ENCODE peak calls at places on chromosomes 16 and 17, in seven cellular contexts. A is esophagus muscularis mucosa; Y is CD4-positive, alpha-beta T cell; P is pancreas; C is MM.1S; J is mesenchymal stem cell; G is cardiac muscle cell. Z is an unnamed sample. For H3K27me3, the result is how much of the 10 kb centered on the place peaks cover.

GRCh38 chr17:14321476-14321949 is 20.6 kb downstream of the HS3ST3B1 start:
- DNase-seq in P (no peak), Y (no peak), J (peak), A (no peak), G (no peak), C (no peak), Z (no peak)

GRCh38 chr16:30667361-30667905 is 9.2 kb downstream of the FBRS start:
- DNase-seq in G (no peak), C (no peak), P (no peak), A (no peak), Y (no peak), J (no peak), Z (no peak)

GRCh38 chr17:81094744-81095607 is 60.0 kb downstream of the BAIAP2 start:
- DNase-seq in A (peak), G (peak), C (no peak), P (peak), Y (peak), J (peak), Z (peak)

GRCh38 chr17:9290226-9290613 is 268.9 kb downstream of the NTN1 start:
- DNase-seq in A (no peak), J (no peak), G (no peak), C (no peak), Y (no peak), P (no peak), Z (no peak)

GRCh38 chr16:88726981-88727380 is 20.7 kb downstream of the CTU2 start:
- DNase-seq in J (no peak), P (no peak), A (no peak), Y (no peak), C (no peak), G (no peak), Z (no peak)

GRCh38 chr17:69047368-69048263 is 13.1 kb downstream of the ABCA9 start:
- DNase-seq in G (peak), A (no peak), C (no peak), P (peak), Y (no peak), J (peak), Z (peak)

GRCh38 chr17:80252871-80253270 is 7.8 kb upstream of the RNF213 start:
- DNase-seq in P (peak), J (no peak), C (peak), Y (peak), A (no peak), G (peak), Z (no peak)

GRCh38 chr17:12579245-12579644 is 86.4 kb upstream of the MYOCD start:
- DNase-seq in P (no peak), A (no peak), C (no peak), G (no peak), J (no peak), Y (no peak), Z (no peak)

GRCh38 chr17:8005951-8006730 is 3.7 kb downstream of the GUCY2D start:
- DNase-seq in P (no peak), J (no peak), Y (no peak), A (no peak), G (no peak), C (no peak), Z (no peak)

GRCh38 chr16:66924527-66925321 is 611 bp downstream of the RRAD start:
- DNase-seq in C (peak), G (no peak), J (peak), A (no peak), Y (no peak), P (peak), Z (no peak)

GRCh38 chr17:45405250-45406086 is 27.2 kb downstream of the ARHGAP27 start:
- DNase-seq in G (peak), P (peak), C (no peak), Y (no peak), J (peak), A (no peak), Z (no peak)

GRCh38 chr17:66652840-66653507 is 181.9 kb upstream of the CACNG5 start:
- DNase-seq in A (no peak), P (no peak), G (no peak), C (no peak), Y (no peak), J (peak), Z (no peak)

GRCh38 chr16:35148748-35149147 is 1689.3 kb downstream of the TP53TG3F start:
- DNase-seq in P (no peak), Y (no peak), G (no peak), A (no peak), C (no peak), J (no peak), Z (no peak)

GRCh38 chr16:24977673-24978065 is 37.5 kb downstream of the ARHGAP17 start:
- DNase-seq in P (no peak), Y (no peak), J (peak), G (peak), C (no peak), A (no peak), Z (no peak)

GRCh38 chr16:84239186-84239790 is 524 bp downstream of the KCNG4 start:
- DNase-seq in A (no peak), P (no peak), C (no peak), J (no peak), Y (no peak), G (peak), Z (no peak)

GRCh38 chr17:51618485-51618884 is 358.1 kb downstream of the UTP18 start:
- DNase-seq in P (no peak), J (no peak), A (no peak), C (no peak), G (no peak), Y (no peak), Z (no peak)

GRCh38 chr17:49861150-49861884 is 13.4 kb upstream of the TAC4 start:
- DNase-seq in Y (peak), P (no peak), J (peak), A (no peak), C (peak), G (peak), Z (no peak)

GRCh38 chr17:37146578-37147119 is 197.9 kb downstream of the AATF start:
- DNase-seq in P (no peak), A (no peak), C (no peak), Y (no peak), J (no peak), G (no peak), Z (no peak)

GRCh38 chr16:57284206-57284951 is at the start of gene PLLP:
- DNase-seq in A (no peak), Y (peak), G (peak), J (peak), C (no peak), P (peak), Z (no peak)

GRCh38 chr17:75109047-75109406 is 742 bp upstream of the ARMC7 start:
- DNase-seq in P (no peak), C (no peak), A (no peak), J (no peak), Y (no peak), G (no peak), Z (no peak)

GRCh38 chr17:65268832-65269231 is 131.7 kb downstream of the RGS9 start:
- DNase-seq in C (no peak), P (no peak), J (no peak), A (no peak), Y (no peak), G (no peak), Z (no peak)

GRCh38 chr17:27873746-27874145 is 19.4 kb downstream of the LYRM9 start:
- DNase-seq in G (no peak), J (no peak), P (no peak), A (no peak), Y (no peak), C (no peak), Z (no peak)

GRCh38 chr17:81416612-81417011 is 21.4 kb downstream of the BAHCC1 start:
- DNase-seq in G (no peak), A (no peak), Y (no peak), P (no peak), J (no peak), C (no peak), Z (no peak)

GRCh38 chr17:50483266-50483665 is 4.6 kb downstream of the RSAD1 start:
- DNase-seq in A (no peak), J (no peak), P (no peak), C (no peak), G (no peak), Y (no peak), Z (no peak)

GRCh38 chr17:15289285-15290185 is 24.4 kb upstream of the PMP22 start:
- DNase-seq in A (no peak), G (peak), P (no peak), Y (no peak), C (no peak), J (peak), Z (no peak)

GRCh38 chr17:49980703-49981197 is 11.8 kb downstream of the DLX4 start:
- DNase-seq in A (no peak), Y (no peak), G (no peak), P (no peak), J (no peak), C (no peak), Z (no peak)

GRCh38 chr17:50114849-50115357 is 15.1 kb downstream of the SAMD14 start:
- DNase-seq in J (peak), C (peak), Y (peak), A (no peak), G (peak), P (no peak), Z (no peak)

GRCh38 chr17:1039511-1040215 is 42.7 kb downstream of the TIMM22 start:
- DNase-seq in A (peak), C (no peak), J (no peak), G (peak), Y (no peak), P (no peak), Z (peak)

GRCh38 chr16:1890024-1890700 is 18.2 kb upstream of the MEIOB start:
- DNase-seq in P (peak), Y (no peak), A (no peak), G (no peak), J (no peak), C (no peak), Z (no peak)

GRCh38 chr16:24114876-24115275 is 141.3 kb upstream of the CACNG3 start:
- DNase-seq in A (no peak), Y (no peak), C (no peak), P (no peak), J (no peak), G (no peak), Z (no peak)

GRCh38 chr16:56275076-56275475 is 83.8 kb downstream of the GNAO1 start:
- DNase-seq in P (peak), G (no peak), A (no peak), Y (no peak), C (no peak), J (no peak), Z (no peak)

GRCh38 chr16:56279132-56279531 is 87.8 kb downstream of the GNAO1 start:
- DNase-seq in Y (peak), A (no peak), C (no peak), G (no peak), P (peak), J (no peak), Z (no peak)

GRCh38 chr16:56278196-56278855 is 87.0 kb downstream of the GNAO1 start:
- DNase-seq in P (peak), J (no peak), G (no peak), A (no peak), Y (no peak), C (no peak), Z (no peak)

GRCh38 chr16:56275801-56276200 is 84.5 kb downstream of the GNAO1 start:
- DNase-seq in Y (no peak), A (no peak), C (no peak), J (no peak), G (no peak), P (peak), Z (no peak)

DNA sequence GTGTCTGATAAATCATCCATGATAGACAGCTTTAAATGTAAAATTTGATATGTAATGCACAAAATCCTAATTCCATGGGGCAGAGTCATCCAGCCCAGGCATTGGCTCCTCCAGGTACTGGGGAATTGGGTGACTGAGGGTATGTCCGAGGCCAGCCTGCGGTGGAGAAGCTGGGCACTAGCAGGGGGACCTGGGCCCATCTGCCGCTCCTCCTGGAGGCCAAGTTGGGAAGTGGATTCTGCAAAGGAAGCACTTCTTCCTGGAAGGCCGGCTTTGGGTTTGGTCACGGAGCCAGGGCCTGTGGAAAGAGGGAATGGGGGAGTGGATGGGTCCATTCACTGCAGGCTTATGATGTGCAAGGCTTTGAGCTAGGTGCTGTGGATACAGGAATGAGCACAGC is 85.8 kb downstream of the GNAO1 start:
- DNase-seq in C (no peak), J (no peak), Y (no peak), P (peak), G (no peak), A (no peak), Z (no peak)
- H3K27ac ChIP-seq in C (no peak), J (no peak), Y (no peak), P (no peak), G (no peak), A (no peak), Z (peak)

GRCh38 chr16:5649762-5650445 is 552.3 kb upstream of the EEF2KMT start:
- DNase-seq in P (no peak), J (no peak), A (no peak), C (no peak), G (no peak), Y (no peak), Z (no peak)

GRCh38 chr16:5653041-5653440 is 555.4 kb upstream of the EEF2KMT start:
- DNase-seq in J (no peak), G (no peak), Y (no peak), A (no peak), C (no peak), P (no peak), Z (no peak)

GRCh38 chr16:5653789-5654188 is 556.2 kb upstream of the EEF2KMT start:
- DNase-seq in C (no peak), P (no peak), Y (no peak), G (no peak), J (no peak), A (no peak), Z (no peak)
- H3K27me3 ChIP-seq in C (under half), P (under half), Y (under half), G (under half), J (under half), A (under half), Z (under half)

GRCh38 chr16:11674001-11674817 is 6.0 kb downstream of the SNN start:
- DNase-seq in A (no peak), J (no peak), G (no peak), C (peak), Y (no peak), P (no peak), Z (no peak)

GRCh38 chr16:11674818-11675560 is 6.7 kb downstream of the SNN start:
- DNase-seq in G (peak), Y (no peak), J (peak), P (no peak), C (peak), A (no peak), Z (no peak)

GRCh38 chr16:11672206-11673090 is 4.2 kb downstream of the SNN start:
- DNase-seq in G (no peak), J (no peak), A (no peak), P (no peak), C (peak), Y (no peak), Z (no peak)

GRCh38 chr16:11671676-11672075 is 3.4 kb downstream of the SNN start:
- DNase-seq in G (no peak), A (no peak), Y (no peak), C (no peak), J (no peak), P (no peak), Z (no peak)

DNA sequence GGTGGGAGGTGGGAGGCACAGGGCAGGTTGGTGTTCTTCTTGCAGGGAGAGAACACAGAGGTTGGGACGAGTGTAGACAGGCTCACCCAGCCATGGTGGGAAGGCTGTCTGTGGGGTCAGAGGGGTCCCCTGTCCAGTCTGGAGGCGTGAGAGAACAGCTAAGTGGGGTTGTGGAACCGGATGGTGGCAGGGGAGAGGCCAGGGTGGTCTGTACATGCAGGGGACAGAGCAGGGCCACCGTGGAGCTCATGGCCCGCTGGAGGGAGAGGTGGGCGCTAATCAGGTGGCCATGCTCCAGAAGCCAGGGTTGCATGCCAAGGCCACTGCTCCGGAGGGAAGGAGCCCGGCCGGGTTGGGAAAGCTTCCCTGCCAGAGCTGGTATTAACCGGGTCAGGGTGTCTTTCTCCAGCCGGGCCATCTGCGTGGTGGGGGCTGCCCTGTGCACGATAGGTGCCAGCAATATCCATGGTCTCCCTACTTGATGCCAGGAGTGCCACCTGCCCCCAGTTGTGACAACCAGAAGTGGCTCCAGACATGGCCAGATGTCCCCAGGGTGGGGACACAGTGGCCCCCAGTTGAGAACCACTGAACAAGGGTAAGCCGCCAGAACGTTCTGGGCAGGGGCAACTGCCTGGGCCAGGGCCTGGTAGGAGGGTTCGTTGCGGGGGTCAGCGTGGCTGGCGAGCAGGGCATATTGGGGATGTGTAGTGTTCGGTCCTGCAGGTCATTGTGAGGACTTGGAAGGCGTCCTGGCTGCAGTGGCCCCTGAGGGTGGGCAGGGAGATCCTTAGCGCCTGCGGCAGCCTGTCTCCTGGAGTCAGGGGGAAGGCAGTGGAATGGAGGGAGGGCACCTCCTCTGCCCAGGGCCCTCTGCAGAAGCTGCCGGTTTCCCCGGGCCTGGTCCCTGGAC is 5.1 kb downstream of the SNN start:
- DNase-seq in C (peak), J (no peak), G (no peak), Y (no peak), A (no peak), P (no peak), Z (no peak)
- H3K27ac ChIP-seq in C (peak), J (no peak), G (no peak), Y (peak), A (peak), P (no peak), Z (peak)

GRCh38 chr17:54924405-54924804 is 23.8 kb downstream of the TOM1L1 start:
- DNase-seq in Y (no peak), P (no peak), C (no peak), A (no peak), J (no peak), G (no peak), Z (no peak)

GRCh38 chr17:54916721-54917120 is 16.1 kb downstream of the TOM1L1 start:
- DNase-seq in A (no peak), C (no peak), Y (no peak), G (no peak), J (no peak), P (no peak), Z (no peak)

GRCh38 chr17:54920819-54921218 is 20.2 kb downstream of the TOM1L1 start:
- DNase-seq in Y (no peak), P (no peak), A (no peak), G (no peak), J (no peak), C (no peak), Z (no peak)

DNA sequence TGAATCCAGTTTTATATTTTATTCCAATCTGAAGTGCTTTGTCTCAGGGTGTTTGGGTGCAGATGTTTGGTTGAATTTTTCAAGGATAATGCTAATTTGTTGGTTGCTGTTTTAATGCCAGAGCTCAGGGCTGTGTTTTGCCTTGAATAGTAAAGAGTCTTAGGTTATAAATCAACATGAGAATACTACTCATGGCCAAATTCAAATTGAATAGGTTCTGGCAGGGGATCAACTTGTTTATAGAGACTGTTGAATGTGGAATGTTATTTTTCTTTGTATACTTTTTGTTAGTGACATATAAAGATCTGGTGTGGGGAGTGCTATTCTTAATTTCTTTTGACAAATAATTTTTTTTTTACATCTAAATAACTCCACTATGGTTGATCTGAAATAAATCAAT is 18.8 kb downstream of the TOM1L1 start:
- DNase-seq in Y (no peak), A (no peak), C (no peak), J (no peak), P (no peak), G (no peak), Z (no peak)
- H3K27me3 ChIP-seq in Y (under half), A (under half), C (under half), J (under half), P (under half), G (under half), Z (under half)

GRCh38 chr16:19288872-19289799 is 3.6 kb downstream of the CLEC19A start:
- DNase-seq in Y (no peak), G (no peak), P (no peak), J (no peak), A (no peak), C (no peak), Z (no peak)
- H3K27ac ChIP-seq in Y (no peak), G (no peak), P (no peak), J (no peak), A (no peak), C (no peak), Z (no peak)